ENCODE peak calls at places on chromosomes 2 and 18, in nine cellular contexts. One of them, this sample, is unnamed. For H3K4me1, the result is how much of the 10 kb centered on the place peaks cover.

GRCh38 chr18:77103181-77103875 is 29.3 kb downstream of the MBP start:
- DNase-seq in left lung: no peak
- DNase-seq in NT2/D1: no peak
- DNase-seq in effector memory CD4-positive, alpha-beta T cell: no peak
- DNase-seq in A549: no peak
- DNase-seq in MM.1S: no peak
- DNase-seq in esophagus squamous epithelium: no peak
- DNase-seq in right atrium auricular region: peak
- DNase-seq in gastrocnemius medialis: peak
- DNase-seq in this sample: peak

GRCh38 chr2:159124441-159124911 is 156.0 kb downstream of the TANC1 start:
- DNase-seq in MM.1S: no peak
- DNase-seq in esophagus squamous epithelium: no peak
- DNase-seq in effector memory CD4-positive, alpha-beta T cell: no peak
- DNase-seq in right atrium auricular region: no peak
- DNase-seq in left lung: peak
- DNase-seq in A549: peak
- DNase-seq in NT2/D1: peak
- DNase-seq in gastrocnemius medialis: no peak
- DNase-seq in this sample: no peak

GRCh38 chr18:11963991-11964484 is 17.3 kb upstream of the IMPA2 start:
- DNase-seq in gastrocnemius medialis: no peak
- DNase-seq in esophagus squamous epithelium: no peak
- DNase-seq in MM.1S: no peak
- DNase-seq in effector memory CD4-positive, alpha-beta T cell: no peak
- DNase-seq in A549: no peak
- DNase-seq in NT2/D1: no peak
- DNase-seq in right atrium auricular region: no peak
- DNase-seq in left lung: no peak
- DNase-seq in this sample: no peak

GRCh38 chr2:127080226-127080940 is 26.6 kb downstream of the BIN1 start:
- DNase-seq in right atrium auricular region: no peak
- DNase-seq in effector memory CD4-positive, alpha-beta T cell: peak
- DNase-seq in MM.1S: no peak
- DNase-seq in esophagus squamous epithelium: no peak
- DNase-seq in gastrocnemius medialis: peak
- DNase-seq in A549: no peak
- DNase-seq in left lung: no peak
- DNase-seq in NT2/D1: no peak
- DNase-seq in this sample: no peak

GRCh38 chr2:94995516-94995915 is 30.0 kb upstream of the MAL start:
- DNase-seq in right atrium auricular region: no peak
- DNase-seq in gastrocnemius medialis: no peak
- DNase-seq in MM.1S: no peak
- DNase-seq in A549: no peak
- DNase-seq in left lung: peak
- DNase-seq in effector memory CD4-positive, alpha-beta T cell: no peak
- DNase-seq in NT2/D1: no peak
- DNase-seq in esophagus squamous epithelium: no peak
- DNase-seq in this sample: no peak

GRCh38 chr2:157497603-157498314 is 53.9 kb upstream of the CYTIP start:
- DNase-seq in right atrium auricular region: no peak
- DNase-seq in esophagus squamous epithelium: no peak
- DNase-seq in gastrocnemius medialis: no peak
- DNase-seq in effector memory CD4-positive, alpha-beta T cell: no peak
- DNase-seq in A549: peak
- DNase-seq in MM.1S: peak
- DNase-seq in NT2/D1: peak
- DNase-seq in left lung: no peak
- DNase-seq in this sample: no peak

GRCh38 chr2:101406867-101407266 is 19.6 kb upstream of the CREG2 start:
- DNase-seq in MM.1S: no peak
- DNase-seq in gastrocnemius medialis: no peak
- DNase-seq in right atrium auricular region: no peak
- DNase-seq in effector memory CD4-positive, alpha-beta T cell: no peak
- DNase-seq in NT2/D1: no peak
- DNase-seq in esophagus squamous epithelium: no peak
- DNase-seq in left lung: no peak
- DNase-seq in A549: no peak
- DNase-seq in this sample: no peak

GRCh38 chr2:36453652-36454051 is 98.1 kb downstream of the CRIM1 start:
- DNase-seq in MM.1S: no peak
- DNase-seq in right atrium auricular region: no peak
- DNase-seq in gastrocnemius medialis: no peak
- DNase-seq in left lung: no peak
- DNase-seq in effector memory CD4-positive, alpha-beta T cell: no peak
- DNase-seq in NT2/D1: no peak
- DNase-seq in A549: no peak
- DNase-seq in esophagus squamous epithelium: no peak
- DNase-seq in this sample: no peak

GRCh38 chr2:176689711-176690110 is 420.5 kb downstream of the MTX2 start:
- DNase-seq in gastrocnemius medialis: no peak
- DNase-seq in right atrium auricular region: no peak
- DNase-seq in NT2/D1: no peak
- DNase-seq in esophagus squamous epithelium: no peak
- DNase-seq in MM.1S: no peak
- DNase-seq in effector memory CD4-positive, alpha-beta T cell: no peak
- DNase-seq in A549: no peak
- DNase-seq in left lung: no peak
- DNase-seq in this sample: no peak

GRCh38 chr2:176685908-176686307 is 416.7 kb downstream of the MTX2 start:
- DNase-seq in NT2/D1: no peak
- DNase-seq in left lung: no peak
- DNase-seq in effector memory CD4-positive, alpha-beta T cell: no peak
- DNase-seq in esophagus squamous epithelium: no peak
- DNase-seq in gastrocnemius medialis: no peak
- DNase-seq in A549: no peak
- DNase-seq in right atrium auricular region: no peak
- DNase-seq in MM.1S: no peak
- DNase-seq in this sample: no peak

GRCh38 chr2:176687944-176688343 is 418.7 kb downstream of the MTX2 start:
- DNase-seq in A549: no peak
- DNase-seq in effector memory CD4-positive, alpha-beta T cell: no peak
- DNase-seq in gastrocnemius medialis: no peak
- DNase-seq in esophagus squamous epithelium: no peak
- DNase-seq in NT2/D1: no peak
- DNase-seq in right atrium auricular region: no peak
- DNase-seq in MM.1S: no peak
- DNase-seq in left lung: no peak
- DNase-seq in this sample: no peak

GRCh38 chr2:176686328-176686727 is 417.1 kb downstream of the MTX2 start:
- DNase-seq in esophagus squamous epithelium: no peak
- DNase-seq in right atrium auricular region: no peak
- DNase-seq in left lung: no peak
- DNase-seq in gastrocnemius medialis: no peak
- DNase-seq in NT2/D1: no peak
- DNase-seq in effector memory CD4-positive, alpha-beta T cell: no peak
- DNase-seq in A549: no peak
- DNase-seq in MM.1S: no peak
- DNase-seq in this sample: no peak

DNA sequence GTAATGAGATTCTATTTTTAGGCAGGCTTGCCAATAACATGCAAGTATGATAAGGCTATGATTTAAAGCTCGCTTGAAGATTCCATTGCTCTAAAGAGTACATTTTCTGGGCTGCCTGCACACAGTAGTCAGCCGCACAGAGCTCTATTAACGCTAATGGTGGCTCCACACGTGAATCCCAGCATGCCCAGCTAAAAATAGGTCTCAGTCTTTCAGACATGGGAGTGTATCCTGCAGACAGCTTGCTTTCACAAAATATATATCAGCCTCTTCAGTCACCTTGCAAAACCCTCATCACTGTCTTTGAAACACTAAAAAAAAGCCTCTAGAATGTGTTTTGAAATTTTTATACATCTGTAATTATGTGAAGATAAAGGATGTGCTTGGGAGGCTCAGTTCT is 418.1 kb downstream of the MTX2 start:
- DNase-seq in NT2/D1: no peak
- DNase-seq in effector memory CD4-positive, alpha-beta T cell: no peak
- DNase-seq in left lung: no peak
- DNase-seq in A549: no peak
- DNase-seq in MM.1S: no peak
- DNase-seq in esophagus squamous epithelium: no peak
- DNase-seq in right atrium auricular region: no peak
- DNase-seq in gastrocnemius medialis: no peak
- DNase-seq in this sample: no peak
- H3K4me1 ChIP-seq in NT2/D1: under half
- H3K4me1 ChIP-seq in effector memory CD4-positive, alpha-beta T cell: under half
- H3K4me1 ChIP-seq in left lung: under half
- H3K4me1 ChIP-seq in A549: under half
- H3K4me1 ChIP-seq in MM.1S: under half
- H3K4me1 ChIP-seq in esophagus squamous epithelium: under half
- H3K4me1 ChIP-seq in right atrium auricular region: under half
- H3K4me1 ChIP-seq in gastrocnemius medialis: under half
- H3K4me1 ChIP-seq in this sample: under half

DNA sequence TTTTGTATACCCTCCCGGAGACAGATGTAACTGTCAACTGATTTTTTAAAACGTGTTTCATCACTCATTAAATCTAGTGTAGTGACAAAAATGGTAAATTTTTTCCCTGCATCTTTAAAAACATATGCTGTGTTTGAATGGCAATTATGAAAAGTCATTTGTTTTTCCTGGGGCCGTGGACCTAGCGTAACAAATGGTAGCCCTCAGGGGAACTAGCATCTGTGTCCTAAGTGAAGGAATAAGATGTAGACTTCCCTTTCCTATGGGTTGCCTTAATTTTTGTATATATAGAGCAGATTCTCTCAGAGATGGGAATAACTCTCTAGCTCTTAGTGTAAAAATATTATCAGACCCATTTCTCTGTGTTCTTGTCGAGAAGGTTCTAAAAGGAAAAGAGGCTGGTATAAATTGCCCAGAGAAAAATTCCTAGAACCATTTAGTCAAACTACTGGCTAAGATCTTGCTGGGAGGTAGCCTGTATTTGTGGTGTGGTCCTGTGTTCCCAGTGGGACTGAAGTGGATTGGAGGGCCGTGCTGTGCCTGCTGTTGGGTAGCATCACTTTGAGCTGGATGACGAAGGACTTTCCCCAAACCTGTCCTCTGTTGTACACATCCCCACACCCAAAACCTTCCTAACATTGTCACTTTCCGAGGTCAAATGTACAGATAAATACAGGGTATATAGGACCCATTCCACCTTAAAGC is 85.8 kb downstream of the LIMS1 start:
- DNase-seq in MM.1S: no peak
- DNase-seq in effector memory CD4-positive, alpha-beta T cell: no peak
- DNase-seq in NT2/D1: no peak
- DNase-seq in right atrium auricular region: no peak
- DNase-seq in A549: no peak
- DNase-seq in left lung: no peak
- DNase-seq in esophagus squamous epithelium: no peak
- DNase-seq in gastrocnemius medialis: no peak
- DNase-seq in this sample: no peak
- H3K4me1 ChIP-seq in MM.1S: under half
- H3K4me1 ChIP-seq in effector memory CD4-positive, alpha-beta T cell: half or more
- H3K4me1 ChIP-seq in NT2/D1: under half
- H3K4me1 ChIP-seq in right atrium auricular region: under half
- H3K4me1 ChIP-seq in A549: half or more
- H3K4me1 ChIP-seq in left lung: under half
- H3K4me1 ChIP-seq in esophagus squamous epithelium: half or more
- H3K4me1 ChIP-seq in gastrocnemius medialis: under half
- H3K4me1 ChIP-seq in this sample: under half

DNA sequence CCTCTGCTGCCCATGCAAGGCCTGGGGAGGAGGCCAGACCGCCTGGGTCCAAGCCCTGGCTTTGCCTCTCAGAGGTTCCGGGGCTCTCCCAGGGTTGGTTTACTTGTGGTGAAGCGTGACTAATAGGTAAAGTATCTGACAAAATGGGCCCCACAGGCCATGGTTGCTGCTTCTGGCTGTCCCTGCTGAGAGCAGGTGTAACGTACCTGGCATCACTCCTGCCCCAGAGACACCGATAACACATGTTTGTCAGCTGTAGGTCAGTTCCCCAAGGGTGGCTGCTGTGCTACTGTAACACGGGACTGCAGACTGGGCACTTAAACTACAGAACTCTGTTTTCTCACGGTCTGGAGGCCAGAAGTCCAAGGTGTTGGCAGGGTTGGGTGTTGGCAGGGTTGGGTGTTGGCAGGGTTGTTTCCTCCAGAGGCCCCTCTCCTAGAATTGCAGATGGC is 34.1 kb downstream of the ODC1 start:
- DNase-seq in effector memory CD4-positive, alpha-beta T cell: no peak
- DNase-seq in gastrocnemius medialis: no peak
- DNase-seq in A549: no peak
- DNase-seq in NT2/D1: no peak
- DNase-seq in MM.1S: no peak
- DNase-seq in right atrium auricular region: no peak
- DNase-seq in left lung: peak
- DNase-seq in esophagus squamous epithelium: no peak
- DNase-seq in this sample: no peak
- H3K4me1 ChIP-seq in effector memory CD4-positive, alpha-beta T cell: under half
- H3K4me1 ChIP-seq in gastrocnemius medialis: under half
- H3K4me1 ChIP-seq in A549: under half
- H3K4me1 ChIP-seq in NT2/D1: under half
- H3K4me1 ChIP-seq in MM.1S: under half
- H3K4me1 ChIP-seq in right atrium auricular region: under half
- H3K4me1 ChIP-seq in left lung: under half
- H3K4me1 ChIP-seq in esophagus squamous epithelium: under half
- H3K4me1 ChIP-seq in this sample: under half

GRCh38 chr2:55105456-55105855 is 55.2 kb upstream of the RTN4 start:
- DNase-seq in right atrium auricular region: no peak
- DNase-seq in esophagus squamous epithelium: no peak
- DNase-seq in A549: no peak
- DNase-seq in left lung: no peak
- DNase-seq in MM.1S: no peak
- DNase-seq in effector memory CD4-positive, alpha-beta T cell: no peak
- DNase-seq in gastrocnemius medialis: no peak
- DNase-seq in NT2/D1: no peak
- DNase-seq in this sample: no peak

GRCh38 chr2:55103039-55103438 is 52.8 kb upstream of the RTN4 start:
- DNase-seq in gastrocnemius medialis: no peak
- DNase-seq in left lung: no peak
- DNase-seq in A549: no peak
- DNase-seq in effector memory CD4-positive, alpha-beta T cell: no peak
- DNase-seq in esophagus squamous epithelium: no peak
- DNase-seq in right atrium auricular region: no peak
- DNase-seq in NT2/D1: no peak
- DNase-seq in MM.1S: peak
- DNase-seq in this sample: no peak

GRCh38 chr2:55107428-55107827 is 57.2 kb upstream of the RTN4 start:
- DNase-seq in effector memory CD4-positive, alpha-beta T cell: no peak
- DNase-seq in MM.1S: peak
- DNase-seq in left lung: no peak
- DNase-seq in esophagus squamous epithelium: no peak
- DNase-seq in gastrocnemius medialis: no peak
- DNase-seq in NT2/D1: no peak
- DNase-seq in A549: no peak
- DNase-seq in right atrium auricular region: no peak
- DNase-seq in this sample: no peak

GRCh38 chr2:55108456-55108855 is 58.2 kb upstream of the RTN4 start:
- DNase-seq in right atrium auricular region: no peak
- DNase-seq in NT2/D1: no peak
- DNase-seq in gastrocnemius medialis: no peak
- DNase-seq in esophagus squamous epithelium: no peak
- DNase-seq in A549: no peak
- DNase-seq in effector memory CD4-positive, alpha-beta T cell: no peak
- DNase-seq in left lung: no peak
- DNase-seq in MM.1S: no peak
- DNase-seq in this sample: no peak

DNA sequence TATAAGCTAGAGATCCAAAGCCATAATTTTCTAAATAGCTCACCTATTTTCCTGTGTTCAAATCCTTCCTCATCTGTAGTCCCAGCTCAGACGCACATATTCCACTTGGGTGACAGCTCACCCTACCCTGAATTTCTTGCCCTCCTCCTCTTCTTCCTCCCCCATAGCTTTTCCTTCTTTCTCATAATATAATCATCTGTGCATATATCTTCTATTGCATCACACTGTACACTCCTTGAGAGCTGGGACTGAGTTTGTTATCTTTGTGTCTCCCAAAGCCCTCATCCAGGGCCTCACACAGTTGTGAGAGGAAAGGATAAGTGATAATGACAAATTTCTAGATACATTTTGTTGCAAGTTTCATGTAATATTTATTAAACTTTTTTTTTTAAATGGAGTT is 55.9 kb upstream of the RTN4 start:
- DNase-seq in right atrium auricular region: no peak
- DNase-seq in MM.1S: no peak
- DNase-seq in effector memory CD4-positive, alpha-beta T cell: no peak
- DNase-seq in left lung: no peak
- DNase-seq in A549: no peak
- DNase-seq in gastrocnemius medialis: no peak
- DNase-seq in esophagus squamous epithelium: no peak
- DNase-seq in NT2/D1: no peak
- DNase-seq in this sample: no peak
- H3K4me1 ChIP-seq in right atrium auricular region: under half
- H3K4me1 ChIP-seq in MM.1S: under half
- H3K4me1 ChIP-seq in effector memory CD4-positive, alpha-beta T cell: under half
- H3K4me1 ChIP-seq in left lung: under half
- H3K4me1 ChIP-seq in A549: half or more
- H3K4me1 ChIP-seq in gastrocnemius medialis: under half
- H3K4me1 ChIP-seq in esophagus squamous epithelium: under half
- H3K4me1 ChIP-seq in NT2/D1: under half
- H3K4me1 ChIP-seq in this sample: under half

This sample was measured in kidney.